ENCODE peak calls at places on chromosomes 6 and 20, in four cellular contexts. F is HCT116, P is adrenal gland, T is astrocyte. I is an unnamed sample.

GRCh38 chr6:163525926-163526325 is 111.4 kb downstream of the QKI start:
- DNase-seq in F (no peak), T (peak; percentile 58), P (no peak), I (no peak)

GRCh38 chr6:136889271-136890193 is 32.6 kb upstream of the SLC35D3 start:
- DNase-seq in T (no peak), P (no peak), F (no peak), I (no peak)

GRCh38 chr20:38307371-38308046 is 3.6 kb downstream of the BPI start:
- DNase-seq in T (peak; percentile 76), P (no peak), F (no peak), I (no peak)

GRCh38 chr6:113858605-113859348 is 1.6 kb downstream of the MARCKS start:
- DNase-seq in P (peak; percentile 80), T (peak; percentile 84), F (peak; percentile 77), I (peak; percentile 80)

GRCh38 chr6:38638941-38639497 is 710 bp downstream of the BTBD9 start:
- DNase-seq in P (peak; percentile 91), F (peak; percentile 3), T (peak; percentile 45), I (peak; percentile 44)

GRCh38 chr20:39645130-39645529 is 683.0 kb downstream of the DHX35 start:
- DNase-seq in T (no peak), P (no peak), F (no peak), I (no peak)

GRCh38 chr6:46677314-46677654 is 10.4 kb upstream of the TDRD6 start:
- DNase-seq in P (no peak), T (no peak), F (no peak), I (no peak)

GRCh38 chr20:44642203-44643153 is 9.0 kb downstream of the ADA start:
- DNase-seq in P (peak; percentile 86), T (peak; percentile 89), F (no peak), I (peak; percentile 45)

GRCh38 chr20:5933802-5934436 is 16.4 kb downstream of the TRMT6 start:
- DNase-seq in P (peak; percentile 25), F (no peak), T (no peak), I (no peak)

GRCh38 chr6:129671442-129672344 is 38.3 kb downstream of the ARHGAP18 start:
- DNase-seq in T (no peak), P (peak; percentile 56), F (no peak), I (peak; percentile 39)

GRCh38 chr6:617485-618100 is 39.3 kb downstream of the HUS1B start:
- DNase-seq in T (no peak), F (no peak), P (no peak), I (no peak)

GRCh38 chr6:20237677-20238460 is 25.6 kb upstream of the MBOAT1 start:
- DNase-seq in F (no peak), P (no peak), T (no peak), I (no peak)

GRCh38 chr6:93447874-93448273 is 28.5 kb upstream of the EPHA7 start:
- DNase-seq in P (no peak), F (no peak), T (no peak), I (no peak)

GRCh38 chr6:49321673-49322072 is 141.4 kb downstream of the MMUT start:
- DNase-seq in P (no peak), F (no peak), T (peak; percentile 47), I (no peak)

DNA sequence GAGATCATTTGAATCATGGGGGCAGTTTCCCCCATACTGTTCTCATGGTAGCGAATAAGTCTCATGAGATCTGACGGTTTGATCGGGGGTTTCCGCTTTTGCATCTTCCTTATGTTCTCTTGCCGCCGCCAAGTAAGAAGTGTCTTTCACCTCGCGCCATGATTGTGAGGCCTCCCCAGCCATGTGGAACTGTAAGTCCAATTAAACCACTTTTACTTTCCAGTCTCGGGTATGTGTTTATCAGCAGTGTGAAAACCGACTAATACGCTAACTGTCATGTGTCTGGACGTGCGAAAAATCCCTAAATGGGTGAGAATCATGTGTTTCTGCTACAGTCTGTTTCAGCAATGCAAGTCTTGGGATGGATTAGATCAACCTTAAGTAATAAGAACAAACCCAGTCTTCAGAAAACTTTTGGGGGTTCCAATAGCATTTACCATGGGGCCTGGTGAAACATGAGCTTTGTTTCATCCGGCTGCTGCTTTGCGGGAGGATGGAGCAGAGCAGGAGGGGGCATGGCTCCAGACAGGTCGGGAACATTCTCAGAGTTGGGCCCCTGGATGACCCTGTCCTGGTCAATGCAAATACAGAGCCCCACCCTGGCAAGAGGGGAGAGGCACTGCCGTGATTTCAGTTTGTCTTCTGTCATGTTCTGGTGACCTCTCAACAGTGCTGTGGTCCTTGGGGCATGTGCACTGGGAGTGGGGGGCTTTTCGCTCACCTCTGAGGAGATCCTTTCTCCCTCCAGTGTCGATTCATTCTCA is 41.5 kb downstream of the CTCFL start:
- DNase-seq in P (no peak), T (no peak), F (no peak), I (no peak)
- H3K4me1 ChIP-seq in P (no peaks in the 10 kb centered on the region), T (no peaks in the 10 kb centered on the region), F (no peaks in the 10 kb centered on the region), I (no peaks in the 10 kb centered on the region)

GRCh38 chr6:16204653-16205376 is 33.6 kb upstream of the GMPR start:
- DNase-seq in F (no peak), P (no peak), T (no peak), I (no peak)
- H3K4me3 ChIP-seq in F (no peak overlapping the region), P (no peak overlapping the region), T (no peak overlapping the region), I (no peak overlapping the region)

GRCh38 chr20:16222859-16223411 is 350.3 kb downstream of the KIF16B start:
- DNase-seq in T (no peak), P (no peak), F (no peak), I (no peak)
- TF ChIP-seq CTCF in T (no peak), P (no peak), F (no peak), I (no peak)

GRCh38 chr20:53739799-53740785 is 146.5 kb upstream of the ZNF217 start:
- DNase-seq in P (no peak), F (no peak), T (peak; percentile 36), I (no peak)

GRCh38 chr20:53737404-53738038 is 143.9 kb upstream of the ZNF217 start:
- DNase-seq in F (no peak), T (peak; percentile 36), P (no peak), I (no peak)

GRCh38 chr20:53736757-53737403 is 143.2 kb upstream of the ZNF217 start:
- DNase-seq in P (no peak), T (peak; percentile 53), F (no peak), I (no peak)

GRCh38 chr20:53738039-53738944 is 144.7 kb upstream of the ZNF217 start:
- DNase-seq in T (peak; percentile 86), P (peak; percentile 59), F (no peak), I (peak; percentile 74)

DNA sequence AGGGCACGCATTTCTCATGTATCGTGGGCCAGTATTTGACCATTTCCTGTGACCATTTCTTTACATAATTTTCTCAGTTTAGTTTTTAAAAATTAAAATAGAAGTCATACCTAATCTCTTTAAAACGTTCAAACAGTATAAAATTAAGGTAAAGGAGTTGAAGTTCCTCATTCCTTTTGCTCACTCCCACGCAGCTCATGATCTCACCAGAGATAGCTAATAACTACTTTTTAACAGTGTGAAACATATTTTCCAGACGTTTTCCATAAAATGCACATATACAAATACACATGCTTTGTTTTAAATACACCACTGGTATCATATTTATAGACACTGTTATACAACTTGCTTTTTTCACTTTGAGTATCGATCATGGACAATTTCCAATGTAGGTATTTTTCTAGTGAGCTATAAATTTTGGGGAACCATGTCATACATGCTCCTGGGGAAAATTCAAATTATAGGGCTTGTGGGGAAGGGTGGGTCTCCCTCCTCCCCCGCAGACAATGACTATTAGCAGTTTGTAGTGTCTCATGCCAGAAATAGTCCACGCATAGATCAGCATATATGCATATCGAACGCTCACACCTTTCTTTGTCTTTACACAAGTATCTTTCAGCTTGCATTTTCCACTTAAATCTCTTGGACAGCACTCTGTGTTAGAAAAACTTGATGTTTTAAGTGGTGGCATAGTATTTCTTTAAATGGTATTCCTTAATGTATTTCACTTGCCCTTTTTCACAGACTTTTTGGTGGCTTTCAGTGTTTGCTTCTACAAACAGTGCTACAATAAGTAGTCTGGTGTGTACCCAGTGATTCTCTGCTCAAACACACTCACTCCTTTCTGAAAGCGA is 145.5 kb upstream of the ZNF217 start:
- DNase-seq in P (no peak), F (no peak), T (peak; percentile 52), I (no peak)
- H3K4me1 ChIP-seq in P (peaks cover 16% of the 10 kb centered on the region), F (peaks cover 5% of the 10 kb centered on the region), T (peaks cover 57% of the 10 kb centered on the region), I (peaks cover 11% of the 10 kb centered on the region)

GRCh38 chr6:75437451-75438185 is 56.0 kb downstream of the FILIP1 start:
- DNase-seq in P (no peak), T (peak; percentile 80), F (no peak), I (no peak)

GRCh38 chr6:75438186-75438880 is 55.3 kb downstream of the FILIP1 start:
- DNase-seq in F (no peak), T (no peak), P (no peak), I (no peak)

GRCh38 chr6:75431379-75431778 is 62.2 kb downstream of the FILIP1 start:
- DNase-seq in T (no peak), F (no peak), P (peak; percentile 24), I (no peak)

GRCh38 chr6:75436869-75437268 is 56.7 kb downstream of the FILIP1 start:
- DNase-seq in F (no peak), P (peak; percentile 21), T (no peak), I (no peak)
- H3K4me3 ChIP-seq in F (no peak overlapping the region), P (no peak overlapping the region), T (no peak overlapping the region), I (no peak overlapping the region)

DNA sequence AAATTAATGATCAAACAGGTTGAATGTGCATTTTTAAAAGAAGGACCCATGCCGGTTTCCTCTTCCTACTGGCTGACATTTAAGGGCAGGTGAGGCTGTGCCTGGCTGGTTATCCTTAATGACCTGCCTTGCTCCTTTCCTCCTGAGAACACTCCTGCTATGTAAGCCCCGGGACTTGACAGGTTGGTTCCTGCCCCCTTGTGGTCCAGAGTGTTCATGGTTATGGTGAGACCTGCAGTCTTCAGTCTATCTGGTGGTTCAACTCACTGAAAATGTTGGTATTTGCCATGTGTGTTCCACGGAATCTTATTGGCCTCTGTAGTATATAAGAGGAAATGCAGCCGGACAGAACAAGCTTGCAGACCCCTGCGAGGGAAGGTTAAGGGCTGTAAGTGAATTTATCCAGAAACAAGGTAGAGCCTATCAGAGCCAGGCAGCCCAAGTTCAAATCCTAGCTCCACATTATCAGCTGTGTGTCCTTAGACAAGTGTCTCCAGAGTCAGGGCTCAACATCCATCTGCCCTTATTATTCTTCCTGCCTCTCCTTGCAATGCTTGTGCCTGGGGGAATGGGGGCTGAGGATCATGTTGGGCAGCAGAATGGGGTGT is 5.2 kb upstream of the BPIFA3 start:
- DNase-seq in T (peak; percentile 5), F (peak; percentile 61), P (peak; percentile 65), I (peak; percentile 71)
- TF ChIP-seq CTCF in T (peak; percentile 22), F (peak; percentile 75), P (peak; percentile 26), I (peak; percentile 24)

GRCh38 chr6:32975886-32976285 is 7.5 kb downstream of the BRD2 start:
- DNase-seq in F (no peak), P (no peak), T (no peak), I (no peak)
- H3K4me1 ChIP-seq in F (peaks cover 5% of the 10 kb centered on the region), P (peaks cover 47% of the 10 kb centered on the region), T (peaks cover 21% of the 10 kb centered on the region), I (peaks cover 5% of the 10 kb centered on the region)

DNA sequence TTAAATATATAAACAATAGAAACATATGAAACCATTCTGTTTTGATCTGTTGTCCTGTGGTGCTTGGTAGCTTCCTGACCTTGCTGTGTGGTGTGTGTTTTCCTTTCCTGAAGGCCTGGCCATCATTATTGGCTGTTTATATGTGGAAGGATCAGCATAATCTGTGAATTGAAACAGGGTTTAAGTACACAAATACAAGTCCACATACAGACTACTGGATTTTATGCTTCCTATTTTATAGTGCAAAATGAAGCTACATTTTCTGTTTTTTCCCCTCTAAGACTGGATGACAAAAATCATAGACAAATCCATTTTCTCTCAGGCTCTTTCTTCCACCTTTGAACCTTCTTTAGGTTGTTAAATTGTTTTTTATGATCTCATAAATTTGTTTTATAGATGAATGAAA is 2.5 kb downstream of the LIN28B start:
- DNase-seq in F (no peak), T (no peak), P (no peak), I (no peak)
- H3K4me3 ChIP-seq in F (no peak overlapping the region), T (no peak overlapping the region), P (no peak overlapping the region), I (no peak overlapping the region)